ENCODE peak calls at places on chromosomes 7 and 10, in six cellular contexts. S, V, Y, R, J and H are unnamed samples.

GRCh38 chr10:86481761-86482160 is 39.8 kb downstream of the WAPL start:
- DNase-seq in S (no peak), V (no peak), Y (no peak), R (no peak), J (no peak), H (no peak)

GRCh38 chr10:30111340-30111980 is 52.1 kb upstream of the JCAD start:
- DNase-seq in S (no peak), V (no peak), Y (no peak), R (no peak), J (no peak), H (no peak)

GRCh38 chr10:130787821-130788220 is 523.7 kb downstream of the TCERG1L start:
- DNase-seq in S (no peak), V (no peak), Y (no peak), R (no peak), J (no peak), H (no peak)

GRCh38 chr10:105974803-105975456 is 1189.6 kb downstream of the SORCS1 start:
- DNase-seq in S (peak; percentile 47), V (no peak), Y (no peak), R (no peak), J (no peak), H (no peak)

GRCh38 chr10:60334991-60335390 is 54.7 kb downstream of the ANK3 start:
- DNase-seq in S (no peak), V (no peak), Y (no peak), R (no peak), J (no peak), H (no peak)

GRCh38 chr7:139630643-139631519 is 107.4 kb downstream of the CLEC2L start:
- DNase-seq in S (no peak), V (no peak), Y (no peak), R (no peak), J (no peak), H (no peak)

GRCh38 chr10:28983799-28984198 is 305.1 kb upstream of the LYZL1 start:
- DNase-seq in S (no peak), V (no peak), Y (no peak), R (no peak), J (no peak), H (no peak)

GRCh38 chr7:42692609-42693008 is 219.3 kb downstream of the C7orf25 start:
- DNase-seq in S (no peak), V (no peak), Y (no peak), R (no peak), J (no peak), H (no peak)

GRCh38 chr10:73226663-73227062 is 20.4 kb downstream of the DNAJC9 start:
- DNase-seq in S (no peak), V (no peak), Y (no peak), R (no peak), J (no peak), H (no peak)

GRCh38 chr10:75043256-75044121 is 68.0 kb upstream of the SAMD8 start:
- DNase-seq in S (peak; percentile 85), V (no peak), Y (no peak), R (no peak), J (no peak), H (peak; percentile 66)

GRCh38 chr10:131921191-131921590 is 20.4 kb downstream of the PPP2R2D start:
- DNase-seq in S (peak; percentile 63), V (no peak), Y (peak; percentile 33), R (no peak), J (no peak), H (no peak)

GRCh38 chr10:29613791-29614190 is 21.0 kb downstream of the SVIL start:
- DNase-seq in S (no peak), V (no peak), Y (no peak), R (no peak), J (no peak), H (no peak)

GRCh38 chr10:5518143-5518542 is 6.6 kb upstream of the CALML3 start:
- DNase-seq in S (no peak), V (peak; percentile 95), Y (peak; percentile 30), R (no peak), J (no peak), H (no peak)

GRCh38 chr10:132790470-132790869 is 4.5 kb upstream of the NKX6-2 start:
- DNase-seq in S (no peak), V (no peak), Y (no peak), R (no peak), J (no peak), H (no peak)

GRCh38 chr7:151551820-151552219 is 32.1 kb upstream of the RHEB start:
- DNase-seq in S (no peak), V (no peak), Y (no peak), R (no peak), J (no peak), H (no peak)

GRCh38 chr7:134562136-134562535 is 13.2 kb downstream of the AKR1B15 start:
- DNase-seq in S (no peak), V (no peak), Y (no peak), R (no peak), J (peak; percentile 38), H (no peak)

GRCh38 chr7:47543056-47543455 is 38.9 kb downstream of the TNS3 start:
- DNase-seq in S (no peak), V (no peak), Y (no peak), R (no peak), J (no peak), H (no peak)

GRCh38 chr7:151304856-151305255 is 36.8 kb upstream of the NUB1 start:
- DNase-seq in S (peak; percentile 73), V (no peak), Y (no peak), R (no peak), J (no peak), H (no peak)

GRCh38 chr7:121167971-121168370 is 160.8 kb upstream of the WNT16 start:
- DNase-seq in S (no peak), V (no peak), Y (no peak), R (no peak), J (no peak), H (no peak)

GRCh38 chr10:75371010-75371409 is 30.6 kb downstream of the ZNF503 start:
- DNase-seq in S (no peak), V (no peak), Y (no peak), R (no peak), J (no peak), H (no peak)

GRCh38 chr10:96130326-96130758 is 245 bp downstream of the ZNF518A start:
- DNase-seq in S (peak; percentile 87), V (peak; percentile 91), Y (peak; percentile 86), R (peak; percentile 70), J (no peak), H (peak; percentile 75)

GRCh38 chr10:29946953-29947700 is 112.3 kb downstream of the JCAD start:
- DNase-seq in S (no peak), V (no peak), Y (no peak), R (peak; percentile 44), J (peak; percentile 66), H (peak; percentile 70)

GRCh38 chr10:101902032-101902799 is 58.6 kb upstream of the KCNIP2 start:
- DNase-seq in S (peak; percentile 47), V (no peak), Y (no peak), R (no peak), J (no peak), H (no peak)

GRCh38 chr7:5767066-5767465 is 14.4 kb downstream of the RNF216 start:
- DNase-seq in S (no peak), V (no peak), Y (no peak), R (no peak), J (no peak), H (no peak)

GRCh38 chr7:126570845-126571244 is 681.9 kb downstream of the GRM8 start:
- DNase-seq in S (no peak), V (no peak), Y (no peak), R (no peak), J (no peak), H (no peak)

GRCh38 chr10:47288916-47289495 is 11.0 kb upstream of the GDF10 start:
- DNase-seq in S (peak; percentile 24), V (no peak), Y (no peak), R (no peak), J (no peak), H (no peak)

GRCh38 chr7:151626422-151627115 is 106.9 kb upstream of the RHEB start:
- DNase-seq in S (peak; percentile 65), V (peak; percentile 55), Y (no peak), R (peak; percentile 48), J (peak; percentile 64), H (peak; percentile 68)

GRCh38 chr7:8189615-8190014 is 72.4 kb downstream of the ICA1 start:
- DNase-seq in S (peak; percentile 36), V (no peak), Y (no peak), R (no peak), J (no peak), H (no peak)
- TF ChIP-seq CTCF in S (no peak), V (no peak), Y (no peak), R (no peak), J (no peak), H (no peak)

GRCh38 chr10:87931836-87932230 is 68.4 kb downstream of the PTEN start:
- DNase-seq in S (no peak), V (no peak), Y (no peak), R (no peak), J (no peak), H (no peak)

GRCh38 chr10:87928996-87929395 is 65.6 kb downstream of the PTEN start:
- DNase-seq in S (no peak), V (no peak), Y (no peak), R (no peak), J (no peak), H (no peak)

GRCh38 chr10:87927091-87927490 is 63.7 kb downstream of the PTEN start:
- DNase-seq in S (no peak), V (no peak), Y (no peak), R (no peak), J (no peak), H (no peak)

GRCh38 chr10:87930141-87930540 is 66.7 kb downstream of the PTEN start:
- DNase-seq in S (no peak), V (no peak), Y (no peak), R (no peak), J (no peak), H (no peak)

GRCh38 chr10:87930929-87931835 is 67.8 kb downstream of the PTEN start:
- DNase-seq in S (no peak), V (no peak), Y (no peak), R (no peak), J (no peak), H (no peak)
- H3K4me1 ChIP-seq in S (peaks cover 4% of the 10 kb centered on the region), V (peaks cover 18% of the 10 kb centered on the region), Y (peaks cover 5% of the 10 kb centered on the region), R (no peaks in the 10 kb centered on the region), J (peaks cover 45% of the 10 kb centered on the region), H (peaks cover 52% of the 10 kb centered on the region)

GRCh38 chr7:44306608-44307007 is 18.8 kb downstream of the CAMK2B start:
- DNase-seq in S (no peak), V (no peak), Y (no peak), R (no peak), J (no peak), H (peak; percentile 15)

GRCh38 chr7:44305564-44306507 is 19.6 kb downstream of the CAMK2B start:
- DNase-seq in S (no peak), V (no peak), Y (peak; percentile 20), R (no peak), J (peak; percentile 91), H (no peak)

GRCh38 chr7:44307905-44308740 is 17.3 kb downstream of the CAMK2B start:
- DNase-seq in S (peak; percentile 18), V (peak; percentile 43), Y (no peak), R (no peak), J (no peak), H (no peak)

GRCh38 chr7:44308741-44309270 is 16.6 kb downstream of the CAMK2B start:
- DNase-seq in S (no peak), V (peak; percentile 32), Y (no peak), R (peak; percentile 54), J (peak; percentile 82), H (no peak)

GRCh38 chr7:44307301-44307900 is 18.0 kb downstream of the CAMK2B start:
- DNase-seq in S (peak; percentile 65), V (peak; percentile 38), Y (peak; percentile 34), R (peak; percentile 76), J (peak; percentile 96), H (no peak)
- TF ChIP-seq CTCF in S (peak; percentile 50), V (peak; percentile 27), Y (no peak), R (peak; percentile 36), J (peak; percentile 38), H (no peak)

GRCh38 chr10:98264378-98265065 is 3.5 kb downstream of the LOXL4 start:
- DNase-seq in S (no peak), V (no peak), Y (no peak), R (no peak), J (no peak), H (no peak)
- H3K4me1 ChIP-seq in S (no peaks in the 10 kb centered on the region), V (peaks cover 14% of the 10 kb centered on the region), Y (no peaks in the 10 kb centered on the region), R (peaks cover 9% of the 10 kb centered on the region), J (peaks cover 45% of the 10 kb centered on the region), H (peaks cover 27% of the 10 kb centered on the region)